ENCODE peak calls at places on chromosomes 13 and 19, in six cellular contexts. G is effector memory CD4-positive, alpha-beta T cell; Y is spleen; F is cardiac muscle cell; L is upper lobe of right lung; I is aorta. Q is an unnamed sample.

GRCh38 chr19:16376649-16377048 is 52.0 kb downstream of the KLF2 start:
- DNase-seq in G (no peak), Y (peak; percentile 83), F (peak; percentile 52), L (no peak), I (peak; percentile 44), Q (peak; percentile 34)

GRCh38 chr19:801030-801860 is 4.0 kb downstream of the PTBP1 start:
- DNase-seq in G (no peak), Y (no peak), F (peak; percentile 8), L (peak; percentile 89), I (peak; percentile 90), Q (no peak)

GRCh38 chr19:351976-352625 is 7.5 kb upstream of the MIER2 start:
- DNase-seq in G (no peak), Y (peak; percentile 68), F (no peak), L (peak; percentile 57), I (peak; percentile 30), Q (no peak)

GRCh38 chr13:102020611-102021216 is 381.1 kb downstream of the FGF14 start:
- DNase-seq in G (no peak), Y (no peak), F (no peak), L (no peak), I (no peak), Q (no peak)

GRCh38 chr19:55652311-55653078 is 2.3 kb upstream of the U2AF2 start:
- DNase-seq in G (no peak), Y (peak; percentile 91), F (no peak), L (no peak), I (no peak), Q (no peak)

GRCh38 chr19:3576696-3577443 is 4.1 kb downstream of the HMG20B start:
- DNase-seq in G (no peak), Y (no peak), F (peak; percentile 75), L (no peak), I (peak; percentile 79), Q (no peak)

GRCh38 chr13:69935043-69935442 is 172.6 kb upstream of the ATXN8OS start:
- DNase-seq in G (no peak), Y (no peak), F (no peak), L (no peak), I (no peak), Q (no peak)

GRCh38 chr13:79533781-79534400 is 52.9 kb downstream of the NDFIP2 start:
- DNase-seq in G (no peak), Y (no peak), F (no peak), L (no peak), I (no peak), Q (no peak)

GRCh38 chr13:74226791-74227475 is 92.7 kb upstream of the KLF12 start:
- DNase-seq in G (no peak), Y (no peak), F (no peak), L (no peak), I (no peak), Q (no peak)

GRCh38 chr19:50352242-50352641 is 13.2 kb downstream of the NAPSA start:
- DNase-seq in G (no peak), Y (no peak), F (no peak), L (peak; percentile 7), I (no peak), Q (no peak)

GRCh38 chr13:78649997-78650724 is 8.8 kb downstream of the OBI1 start:
- DNase-seq in G (no peak), Y (no peak), F (no peak), L (no peak), I (no peak), Q (no peak)

GRCh38 chr19:48724796-48725753 is 5.5 kb upstream of the MAMSTR start:
- DNase-seq in G (no peak), Y (no peak), F (peak; percentile 66), L (no peak), I (peak; percentile 66), Q (peak; percentile 77)

GRCh38 chr19:1261512-1261862 is 7.6 kb upstream of the CIRBP start:
- DNase-seq in G (no peak), Y (no peak), F (no peak), L (peak; percentile 73), I (no peak), Q (no peak)

DNA sequence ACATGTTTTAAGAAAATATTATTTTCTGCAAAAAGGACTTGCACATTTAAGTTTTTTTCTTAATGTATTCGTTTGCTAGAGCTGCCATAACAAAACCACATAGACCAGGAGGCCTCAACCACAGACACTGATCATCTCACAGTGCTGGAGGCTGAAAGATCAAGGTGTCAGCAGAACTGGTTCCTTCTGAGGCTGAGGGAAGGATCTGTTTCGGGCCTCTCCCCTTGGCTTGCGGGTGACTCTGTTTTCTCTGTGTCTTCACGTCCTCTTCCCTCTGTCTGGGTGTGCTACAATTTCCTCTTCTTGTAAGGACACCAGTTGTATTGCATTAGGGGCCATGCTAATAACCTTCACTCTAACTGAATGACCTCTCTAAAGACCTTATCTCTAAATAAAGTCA is 364.2 kb downstream of the IRS2 start:
- DNase-seq in G (no peak), Y (no peak), F (no peak), L (no peak), I (no peak), Q (no peak)
- H3K36me3 ChIP-seq in G (no peaks in the 10 kb centered on the region), Y (no peaks in the 10 kb centered on the region), F (no peaks in the 10 kb centered on the region), L (no peaks in the 10 kb centered on the region), I (no peaks in the 10 kb centered on the region), Q (no peaks in the 10 kb centered on the region)

GRCh38 chr19:19106061-19106551 is 32.2 kb downstream of the TMEM161A start:
- DNase-seq in G (no peak), Y (no peak), F (peak; percentile 21), L (no peak), I (no peak), Q (no peak)
- H3K27ac ChIP-seq in G (no peak overlapping the region), Y (peak overlapping the region; percentile 18), F (peak overlapping the region; percentile 56), L (no peak overlapping the region), I (no peak overlapping the region), Q (no peak overlapping the region)

GRCh38 chr13:39536906-39537305 is 66.1 kb downstream of the LHFPL6 start:
- DNase-seq in G (no peak), Y (no peak), F (no peak), L (no peak), I (no peak), Q (no peak)

GRCh38 chr13:39540929-39541605 is 61.9 kb downstream of the LHFPL6 start:
- DNase-seq in G (no peak), Y (no peak), F (no peak), L (no peak), I (no peak), Q (no peak)

GRCh38 chr13:39538826-39539555 is 64.0 kb downstream of the LHFPL6 start:
- DNase-seq in G (no peak), Y (no peak), F (no peak), L (no peak), I (no peak), Q (no peak)

GRCh38 chr13:39531646-39532045 is 71.3 kb downstream of the LHFPL6 start:
- DNase-seq in G (no peak), Y (no peak), F (no peak), L (no peak), I (no peak), Q (no peak)

DNA sequence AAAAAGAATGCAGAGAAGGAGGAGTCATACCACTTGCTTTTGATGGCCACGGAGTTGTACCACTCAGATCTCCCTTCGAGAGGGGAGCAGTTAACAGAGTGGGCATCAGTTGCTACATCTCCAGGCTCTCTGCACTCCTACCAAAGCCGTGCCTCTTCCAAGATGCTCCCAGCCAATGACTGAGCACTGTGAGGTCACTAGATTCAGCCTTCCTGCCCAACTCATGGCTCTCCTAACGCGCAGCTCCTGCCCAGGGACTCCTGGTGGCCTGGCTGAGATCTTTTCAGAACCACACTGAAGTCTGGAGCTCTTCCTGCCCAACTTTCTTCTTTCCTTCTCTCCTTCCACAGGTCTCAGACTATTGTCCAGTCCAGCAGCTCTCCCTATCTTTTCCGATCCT is 66.7 kb downstream of the LHFPL6 start:
- DNase-seq in G (no peak), Y (no peak), F (no peak), L (no peak), I (no peak), Q (no peak)
- H3K4me1 ChIP-seq in G (no peaks in the 10 kb centered on the region), Y (no peaks in the 10 kb centered on the region), F (no peaks in the 10 kb centered on the region), L (no peaks in the 10 kb centered on the region), I (no peaks in the 10 kb centered on the region), Q (no peaks in the 10 kb centered on the region)

GRCh38 chr19:40239415-40240226 is 13.1 kb upstream of the CCNP start:
- DNase-seq in G (no peak), Y (no peak), F (no peak), L (no peak), I (no peak), Q (no peak)
- H3K36me3 ChIP-seq in G (peaks cover 74% of the 10 kb centered on the region), Y (peaks cover 91% of the 10 kb centered on the region), F (peaks cover 35% of the 10 kb centered on the region), L (peaks cover 66% of the 10 kb centered on the region), I (peaks cover 2% of the 10 kb centered on the region), Q (peaks cover 74% of the 10 kb centered on the region)

GRCh38 chr13:50213526-50213925 is 198.3 kb downstream of the KCNRG start:
- DNase-seq in G (no peak), Y (no peak), F (no peak), L (no peak), I (no peak), Q (no peak)

GRCh38 chr13:50214514-50214913 is 199.3 kb downstream of the KCNRG start:
- DNase-seq in G (no peak), Y (no peak), F (no peak), L (no peak), I (no peak), Q (no peak)

GRCh38 chr13:50203256-50204083 is 188.2 kb downstream of the KCNRG start:
- DNase-seq in G (no peak), Y (no peak), F (no peak), L (no peak), I (no peak), Q (no peak)

GRCh38 chr13:50209646-50210045 is 194.4 kb downstream of the KCNRG start:
- DNase-seq in G (no peak), Y (no peak), F (no peak), L (no peak), I (no peak), Q (no peak)

GRCh38 chr13:50208826-50209335 is 193.6 kb downstream of the KCNRG start:
- DNase-seq in G (no peak), Y (peak; percentile 87), F (peak; percentile 56), L (peak; percentile 76), I (peak; percentile 70), Q (no peak)
- H3K27ac ChIP-seq in G (no peak overlapping the region), Y (peak overlapping the region; percentile 77), F (no peak overlapping the region), L (peak overlapping the region; percentile 39), I (no peak overlapping the region), Q (no peak overlapping the region)

GRCh38 chr19:18607222-18608101 is 863 bp upstream of the CRLF1 start:
- DNase-seq in G (no peak), Y (no peak), F (no peak), L (no peak), I (no peak), Q (no peak)
- H3K4me1 ChIP-seq in G (peaks cover 41% of the 10 kb centered on the region), Y (peaks cover 64% of the 10 kb centered on the region), F (peaks cover 9% of the 10 kb centered on the region), L (peaks cover 42% of the 10 kb centered on the region), I (no peaks in the 10 kb centered on the region), Q (peaks cover 25% of the 10 kb centered on the region)

GRCh38 chr13:112871742-112872141 is 97.3 kb upstream of the MCF2L start:
- DNase-seq in G (no peak), Y (peak; percentile 71), F (no peak), L (no peak), I (no peak), Q (no peak)
- H3K36me3 ChIP-seq in G (peaks cover 5% of the 10 kb centered on the region), Y (peaks cover 71% of the 10 kb centered on the region), F (peaks cover 22% of the 10 kb centered on the region), L (peaks cover 67% of the 10 kb centered on the region), I (no peaks in the 10 kb centered on the region), Q (peaks cover 30% of the 10 kb centered on the region)